ENCODE peak calls at places on chromosome 16, in seven cellular contexts. C is CMK; V is central memory CD4-positive, alpha-beta T cell; Y is SW 1271; Z is NCI-H748 treated with DMSO at 0.1 percent for 48 hours; X is posterior vena cava; I is spleen. M is an unnamed sample.
A peak's percentile ranks its signal among the peaks of the same experiment; 100 is the strongest.

GRCh38 chr16:8686879-8687278 is 12.5 kb downstream of the ABAT start:
- DNase-seq in C (no peak), V (no peak), Y (no peak), Z (no peak), X (no peak), I (peak; percentile 33), M (no peak)

GRCh38 chr16:78817442-78817829 is 718.0 kb downstream of the WWOX start:
- DNase-seq in C (no peak), V (no peak), Y (no peak), Z (no peak), X (no peak), I (no peak), M (no peak)

GRCh38 chr16:64416232-64417010 is 705.4 kb downstream of the CDH11 start:
- DNase-seq in C (no peak), V (no peak), Y (peak; percentile 3), Z (no peak), X (no peak), I (no peak), M (no peak)

GRCh38 chr16:55051571-55051970 is 120.9 kb downstream of the IRX5 start:
- DNase-seq in C (no peak), V (no peak), Y (no peak), Z (no peak), X (no peak), I (peak; percentile 37), M (no peak)

GRCh38 chr16:58451263-58451662 is 48.7 kb upstream of the NDRG4 start:
- DNase-seq in C (no peak), V (no peak), Y (no peak), Z (no peak), X (peak; percentile 35), I (peak; percentile 33), M (peak; percentile 18)

GRCh38 chr16:4947722-4948503 is 10.2 kb upstream of the SEC14L5 start:
- DNase-seq in C (no peak), V (no peak), Y (no peak), Z (no peak), X (no peak), I (no peak), M (no peak)

GRCh38 chr16:29852654-29853053 is 10.4 kb downstream of the CDIPT start:
- DNase-seq in C (no peak), V (no peak), Y (no peak), Z (no peak), X (no peak), I (no peak), M (no peak)

GRCh38 chr16:58028541-58029070 is 3.1 kb downstream of the MMP15 start:
- DNase-seq in C (no peak), V (no peak), Y (no peak), Z (no peak), X (no peak), I (peak; percentile 75), M (peak; percentile 66)

GRCh38 chr16:1691956-1692355 is 13.9 kb downstream of the JPT2 start:
- DNase-seq in C (no peak), V (no peak), Y (peak; percentile 79), Z (no peak), X (no peak), I (no peak), M (peak; percentile 73)

GRCh38 chr16:16028311-16028999 is 79.0 kb downstream of the ABCC1 start:
- DNase-seq in C (no peak), V (no peak), Y (no peak), Z (no peak), X (no peak), I (no peak), M (no peak)

GRCh38 chr16:87582221-87582965 is 19.9 kb upstream of the JPH3 start:
- DNase-seq in C (no peak), V (no peak), Y (no peak), Z (no peak), X (peak; percentile 91), I (peak; percentile 68), M (peak; percentile 89)

GRCh38 chr16:57991551-57992059 is 8.9 kb downstream of the ZNF319 start:
- DNase-seq in C (no peak), V (no peak), Y (no peak), Z (no peak), X (no peak), I (peak; percentile 36), M (no peak)

GRCh38 chr16:9393601-9394000 is 302.2 kb downstream of the HAPSTR1 start:
- DNase-seq in C (no peak), V (no peak), Y (no peak), Z (no peak), X (no peak), I (no peak), M (no peak)

GRCh38 chr16:83561876-83562275 is 245.9 kb upstream of the HSBP1 start:
- DNase-seq in C (no peak), V (no peak), Y (no peak), Z (no peak), X (no peak), I (no peak), M (no peak)

GRCh38 chr16:89314357-89314756 is 96.9 kb downstream of the ZNF778 start:
- DNase-seq in C (no peak), V (peak; percentile 63), Y (no peak), Z (no peak), X (no peak), I (no peak), M (peak; percentile 50)

GRCh38 chr16:87608400-87608985 is 6.2 kb downstream of the JPH3 start:
- DNase-seq in C (peak; percentile 20), V (peak; percentile 6), Y (no peak), Z (no peak), X (peak; percentile 90), I (no peak), M (peak; percentile 87)

GRCh38 chr16:53358884-53359283 is 75.4 kb upstream of the RBL2 start:
- DNase-seq in C (no peak), V (no peak), Y (no peak), Z (no peak), X (no peak), I (no peak), M (no peak)

GRCh38 chr16:73209190-73209589 is 161.3 kb upstream of the ZFHX3 start:
- DNase-seq in C (no peak), V (no peak), Y (no peak), Z (no peak), X (no peak), I (no peak), M (no peak)

GRCh38 chr16:63228259-63228658 is 1192.0 kb upstream of the CDH8 start:
- DNase-seq in C (no peak), V (no peak), Y (no peak), Z (no peak), X (no peak), I (no peak), M (no peak)

GRCh38 chr16:52078716-52079655 is 468.0 kb downstream of the TOX3 start:
- DNase-seq in C (no peak), V (no peak), Y (no peak), Z (no peak), X (no peak), I (no peak), M (no peak)

GRCh38 chr16:29811896-29812665 is at the start of gene PRRT2:
- DNase-seq in C (no peak), V (no peak), Y (no peak), Z (peak; percentile 34), X (no peak), I (peak; percentile 89), M (peak; percentile 93)

GRCh38 chr16:1929105-1929504 is 10.9 kb upstream of the HS3ST6 start:
- DNase-seq in C (no peak), V (no peak), Y (no peak), Z (no peak), X (no peak), I (no peak), M (no peak)

GRCh38 chr16:46822270-46822669 is 8.7 kb downstream of the C16orf87 start:
- DNase-seq in C (no peak), V (no peak), Y (no peak), Z (no peak), X (no peak), I (no peak), M (no peak)

GRCh38 chr16:69909760-69910159 is 41.4 kb upstream of the CLEC18A start:
- DNase-seq in C (no peak), V (no peak), Y (no peak), Z (peak; percentile 1), X (no peak), I (no peak), M (no peak)

GRCh38 chr16:22250522-22250921 is 44.4 kb downstream of the EEF2K start:
- DNase-seq in C (no peak), V (no peak), Y (no peak), Z (no peak), X (peak; percentile 86), I (no peak), M (no peak)

GRCh38 chr16:24729967-24730815 is 740 bp downstream of the TNRC6A start:
- DNase-seq in C (no peak), V (no peak), Y (no peak), Z (peak; percentile 9), X (no peak), I (no peak), M (no peak)

GRCh38 chr16:23466162-23466885 is 13.3 kb upstream of the COG7 start:
- DNase-seq in C (no peak), V (no peak), Y (no peak), Z (no peak), X (no peak), I (peak; percentile 56), M (no peak)

GRCh38 chr16:86929149-86929871 is 351.0 kb downstream of the FOXL1 start:
- DNase-seq in C (peak; percentile 73), V (no peak), Y (no peak), Z (no peak), X (peak; percentile 90), I (peak; percentile 80), M (peak; percentile 85)

GRCh38 chr16:86503830-86504229 is 6.5 kb upstream of the FOXF1 start:
- DNase-seq in C (no peak), V (no peak), Y (no peak), Z (no peak), X (no peak), I (no peak), M (peak; percentile 29)

GRCh38 chr16:17275076-17275732 is 195.6 kb downstream of the XYLT1 start:
- DNase-seq in C (no peak), V (no peak), Y (no peak), Z (no peak), X (no peak), I (no peak), M (no peak)

GRCh38 chr16:48913384-48913783 is 303.4 kb upstream of the N4BP1 start:
- DNase-seq in C (no peak), V (no peak), Y (no peak), Z (no peak), X (no peak), I (no peak), M (no peak)

GRCh38 chr16:7330709-7331108 is 1.9 kb upstream of the RBFOX1 start:
- DNase-seq in C (no peak), V (no peak), Y (no peak), Z (no peak), X (no peak), I (no peak), M (no peak)

GRCh38 chr16:22898874-22899348 is 84.9 kb downstream of the HS3ST2 start:
- DNase-seq in C (peak; percentile 38), V (peak; percentile 3), Y (peak; percentile 16), Z (peak; percentile 30), X (peak; percentile 84), I (peak; percentile 83), M (no peak)

GRCh38 chr16:84029297-84030096 is 13.1 kb downstream of the SLC38A8 start:
- DNase-seq in C (no peak), V (no peak), Y (no peak), Z (no peak), X (no peak), I (no peak), M (no peak)

GRCh38 chr16:17431012-17431411 is 39.7 kb downstream of the XYLT1 start:
- DNase-seq in C (no peak), V (no peak), Y (no peak), Z (no peak), X (no peak), I (no peak), M (no peak)

GRCh38 chr16:54284319-54284930 is 2.2 kb downstream of the IRX3 start:
- DNase-seq in C (no peak), V (no peak), Y (no peak), Z (peak; percentile 12), X (no peak), I (no peak), M (peak; percentile 77)

GRCh38 chr16:58409316-58409973 is 17.2 kb downstream of the GINS3 start:
- DNase-seq in C (no peak), V (no peak), Y (no peak), Z (no peak), X (peak; percentile 86), I (no peak), M (no peak)

GRCh38 chr16:64751906-64752305 is 370.0 kb downstream of the CDH11 start:
- DNase-seq in C (no peak), V (no peak), Y (no peak), Z (no peak), X (no peak), I (no peak), M (no peak)